ENCODE peak calls at places on chromosomes 13 and 19, in five cellular contexts. H is upper lobe of right lung, Y is endothelial cell of umbilical vein, L is heart left ventricle, X is Panc1. G is an unnamed sample. For H3K36me3, the result is how much of the 10 kb centered on the place peaks cover.

GRCh38 chr19:804419-805160 is 7.3 kb downstream of the PTBP1 start:
- DNase-seq in H (peak), L (no peak), X (no peak), Y (no peak), G (no peak)

GRCh38 chr19:49113762-49114629 is at the start of gene LIN7B:
- DNase-seq in H (peak), X (no peak), Y (peak), L (peak), G (peak)

GRCh38 chr13:111394211-111394922 is 73.9 kb downstream of the TEX29 start:
- DNase-seq in X (no peak), L (no peak), Y (no peak), H (no peak), G (no peak)

GRCh38 chr13:57253551-57253950 is 86.6 kb downstream of the PRR20E start:
- DNase-seq in Y (no peak), H (no peak), X (no peak), L (no peak), G (no peak)

GRCh38 chr19:19474950-19475781 is 40.2 kb downstream of the TSSK6 start:
- DNase-seq in L (no peak), X (no peak), Y (no peak), H (no peak), G (no peak)

GRCh38 chr13:33289966-33290365 is 4.4 kb upstream of the STARD13 start:
- DNase-seq in H (no peak), L (no peak), X (no peak), Y (no peak), G (no peak)

GRCh38 chr19:44476559-44477408 is 23.5 kb downstream of the ZNF180 start:
- DNase-seq in Y (peak), X (no peak), H (no peak), L (no peak), G (no peak)

GRCh38 chr13:38394777-38395504 is 45.3 kb downstream of the UFM1 start:
- DNase-seq in H (no peak), X (no peak), Y (no peak), L (no peak), G (no peak)

GRCh38 chr13:59493436-59493965 is 670.2 kb downstream of the DIAPH3 start:
- DNase-seq in X (no peak), Y (peak), L (no peak), H (no peak), G (no peak)

GRCh38 chr19:35204799-35205732 is 23.5 kb downstream of the FAM187B start:
- DNase-seq in Y (no peak), X (no peak), H (no peak), L (peak), G (no peak)

GRCh38 chr13:49042476-49042875 is 66.8 kb downstream of the FNDC3A start:
- DNase-seq in Y (no peak), X (no peak), H (no peak), L (no peak), G (no peak)

GRCh38 chr19:54425382-54425723 is 10.1 kb downstream of the TTYH1 start:
- DNase-seq in H (no peak), L (no peak), Y (no peak), X (no peak), G (no peak)

GRCh38 chr19:33622505-33622808 is 704 bp downstream of the CHST8 start:
- DNase-seq in H (no peak), X (no peak), Y (no peak), L (no peak), G (no peak)

GRCh38 chr19:45691516-45692186 is at the start of gene SNRPD2:
- DNase-seq in Y (peak), L (peak), H (peak), X (peak), G (peak)

GRCh38 chr19:23440791-23441190 is 45.5 kb upstream of the ZNF91 start:
- DNase-seq in H (no peak), X (no peak), Y (no peak), L (no peak), G (no peak)

GRCh38 chr13:23509781-23510543 is 60.2 kb upstream of the TNFRSF19 start:
- DNase-seq in L (no peak), H (no peak), X (no peak), Y (no peak), G (no peak)

GRCh38 chr13:101144808-101145419 is 271.4 kb downstream of the NALCN start:
- DNase-seq in Y (peak), L (no peak), X (no peak), H (no peak), G (no peak)

GRCh38 chr19:30148803-30149202 is 206.8 kb downstream of the URI1 start:
- DNase-seq in Y (no peak), X (no peak), L (no peak), H (no peak), G (no peak)

GRCh38 chr13:30792257-30793000 is 57.1 kb downstream of the ALOX5AP start:
- DNase-seq in Y (peak), L (peak), X (no peak), H (peak), G (peak)

GRCh38 chr13:45584816-45585215 is 30.7 kb downstream of the ERICH6B start:
- DNase-seq in X (no peak), H (no peak), Y (no peak), L (no peak), G (no peak)

GRCh38 chr19:8366961-8367326 is 3.0 kb downstream of the ANGPTL4 start:
- DNase-seq in H (peak), Y (no peak), L (peak), X (no peak), G (peak)

DNA sequence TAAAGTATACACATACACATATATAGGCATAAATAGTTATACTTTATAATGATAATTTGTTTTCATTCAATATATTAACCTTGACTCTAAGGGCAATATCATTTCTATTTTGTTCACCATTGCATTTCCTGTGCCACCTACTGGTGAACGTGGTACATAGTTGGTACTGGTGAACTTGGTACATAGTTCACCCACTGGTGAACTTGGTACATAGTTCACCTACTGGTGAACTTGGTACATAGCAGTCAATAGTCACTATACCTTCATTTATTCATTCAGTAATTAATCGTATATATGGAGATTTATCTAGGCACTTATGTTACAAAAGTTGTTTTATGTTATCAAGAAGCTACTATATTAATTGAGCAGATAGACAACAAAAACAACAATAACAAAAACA is 172.6 kb upstream of the ATXN8OS start:
- DNase-seq in H (no peak), L (no peak), X (no peak), Y (no peak), G (no peak)
- TF ChIP-seq CTCF in H (no peak), L (no peak), X (peak), Y (peak), G (no peak)

DNA sequence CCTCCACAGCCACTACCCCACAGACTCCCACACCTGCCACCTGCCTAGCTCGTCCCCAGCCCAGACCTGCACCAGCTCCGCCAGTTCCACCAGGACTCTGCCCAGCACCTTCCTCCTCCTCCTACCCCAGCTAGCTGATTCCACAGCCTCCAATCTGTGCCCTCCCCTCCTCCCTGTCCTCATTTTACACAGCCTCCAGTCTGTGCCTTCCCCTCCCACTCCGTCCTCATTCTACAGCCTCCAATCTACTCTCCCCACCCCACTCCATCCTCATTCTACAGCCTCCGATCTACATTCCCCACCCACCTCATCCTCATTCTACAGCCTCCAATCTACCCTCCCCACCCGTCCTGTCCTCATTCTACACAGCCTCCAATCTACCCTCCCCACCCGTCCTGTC is 7.3 kb downstream of the MYDGF start:
- DNase-seq in X (no peak), L (no peak), H (no peak), Y (no peak), G (no peak)
- H3K36me3 ChIP-seq in X (under half), L (half or more), H (half or more), Y (under half), G (under half)

GRCh38 chr13:96984061-96984508 is 10.2 kb downstream of the OXGR1 start:
- DNase-seq in L (peak), Y (peak), X (no peak), H (peak), G (no peak)
- TF ChIP-seq CTCF in L (peak), Y (peak), X (peak), H (peak), G (peak)

DNA sequence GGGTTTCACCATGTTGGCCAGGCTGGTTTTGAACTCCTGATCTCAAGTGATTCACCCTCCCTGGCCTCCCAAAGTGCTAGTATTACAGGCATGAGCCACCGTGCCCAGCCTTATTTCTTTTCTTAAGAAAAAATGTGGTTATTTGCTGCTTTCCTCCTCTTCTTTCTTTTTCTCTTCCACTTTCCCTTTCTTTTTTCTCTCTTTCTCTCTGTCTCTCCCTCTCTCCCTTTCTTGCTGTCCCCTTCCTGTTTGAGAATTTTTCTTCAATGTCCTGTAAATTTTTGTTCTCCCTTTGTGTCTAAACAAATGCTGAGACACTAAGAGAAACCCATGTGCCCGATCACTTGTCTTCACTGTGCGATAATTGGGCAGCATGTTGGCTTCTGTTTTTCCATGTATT is 2.2 kb downstream of the LEUTX start:
- DNase-seq in Y (no peak), H (no peak), L (no peak), X (no peak), G (no peak)
- H3K36me3 ChIP-seq in Y (under half), H (under half), L (under half), X (under half), G (under half)

GRCh38 chr19:32138416-32138815 is 207.0 kb upstream of the ZNF507 start:
- DNase-seq in L (no peak), H (no peak), X (no peak), Y (no peak), G (no peak)
- TF ChIP-seq CTCF in L (no peak), H (no peak), X (no peak), Y (no peak), G (no peak)

GRCh38 chr19:4015705-4016402 is 8.3 kb downstream of the PIAS4 start:
- DNase-seq in X (no peak), Y (no peak), H (peak), L (no peak), G (peak)
- H3K36me3 ChIP-seq in X (under half), Y (under half), H (under half), L (half or more), G (under half)

GRCh38 chr19:17296278-17296677 is 6.9 kb downstream of the ABHD8 start:
- DNase-seq in Y (peak), H (no peak), L (no peak), X (peak), G (no peak)
- TF ChIP-seq CTCF in Y (no peak), H (no peak), L (no peak), X (peak), G (no peak)